ENCODE peak calls at places on chromosomes 13 and 19, in nine cellular contexts. L is heart right ventricle; S is uterus; Q is CD8-positive, alpha-beta memory T cell; Y is PC-3; C is stomach; G is body of pancreas; E is neural progenitor cell; N is ascending aorta. B is an unnamed sample.

GRCh38 chr19:313988-314815 is 23.0 kb upstream of the PLPP2 start:
- DNase-seq in L (no peak), S (peak; percentile 11), Q (no peak), Y (no peak), C (peak; percentile 13), G (no peak), E (no peak), N (no peak), B (no peak)

GRCh38 chr19:42111811-42112210 is 20.4 kb downstream of the POU2F2 start:
- DNase-seq in L (no peak), S (no peak), Q (no peak), Y (no peak), C (no peak), G (no peak), E (no peak), N (no peak), B (no peak)

GRCh38 chr19:30226464-30227070 is 145.6 kb upstream of the ZNF536 start:
- DNase-seq in L (no peak), S (no peak), Q (no peak), Y (no peak), C (no peak), G (no peak), E (peak; percentile 48), N (no peak), B (no peak)

GRCh38 chr13:75870397-75870801 is 234.3 kb downstream of the LMO7 start:
- DNase-seq in L (no peak), S (no peak), Q (peak; percentile 44), Y (peak; percentile 56), C (no peak), G (no peak), E (peak; percentile 37), N (no peak), B (no peak)

GRCh38 chr13:79989251-79989661 is 351.7 kb downstream of the SPRY2 start:
- DNase-seq in L (no peak), S (no peak), Q (no peak), Y (peak; percentile 89), C (no peak), G (no peak), E (no peak), N (no peak), B (no peak)

GRCh38 chr19:19321143-19321577 is 531 bp downstream of the MAU2 start:
- DNase-seq in L (no peak), S (no peak), Q (no peak), Y (peak; percentile 29), C (no peak), G (no peak), E (peak; percentile 71), N (no peak), B (no peak)

GRCh38 chr13:41008349-41008980 is 10.7 kb downstream of the ELF1 start:
- DNase-seq in L (no peak), S (no peak), Q (no peak), Y (peak; percentile 78), C (no peak), G (no peak), E (no peak), N (no peak), B (no peak)

GRCh38 chr19:1410136-1410786 is 2.9 kb downstream of the DAZAP1 start:
- DNase-seq in L (no peak), S (no peak), Q (no peak), Y (peak; percentile 18), C (no peak), G (peak; percentile 51), E (no peak), N (no peak), B (no peak)

GRCh38 chr13:24222756-24223155 is 62.2 kb downstream of the SPATA13 start:
- DNase-seq in L (no peak), S (no peak), Q (no peak), Y (no peak), C (no peak), G (peak; percentile 38), E (no peak), N (no peak), B (no peak)

GRCh38 chr19:18112989-18113478 is 15.5 kb downstream of the MAST3 start:
- DNase-seq in L (peak; percentile 88), S (peak; percentile 77), Q (peak; percentile 82), Y (peak; percentile 83), C (peak; percentile 87), G (peak; percentile 87), E (peak; percentile 92), N (peak; percentile 37), B (peak; percentile 63)

GRCh38 chr13:43054803-43055802 is 31.7 kb downstream of the DNAJC15 start:
- DNase-seq in L (peak; percentile 28), S (peak; percentile 46), Q (no peak), Y (peak; percentile 40), C (no peak), G (no peak), E (peak; percentile 86), N (no peak), B (peak; percentile 52)

GRCh38 chr19:1267441-1268391 is 1.4 kb upstream of the CIRBP start:
- DNase-seq in L (no peak), S (peak; percentile 65), Q (peak; percentile 75), Y (no peak), C (no peak), G (peak; percentile 33), E (peak; percentile 58), N (no peak), B (no peak)

GRCh38 chr19:37136118-37136517 is 36.4 kb downstream of the ZNF585A start:
- DNase-seq in L (no peak), S (no peak), Q (no peak), Y (no peak), C (no peak), G (no peak), E (no peak), N (no peak), B (no peak)
- H3K4me1 ChIP-seq in L (no peaks in the 10 kb centered on the region), S (no peaks in the 10 kb centered on the region), Q (no peaks in the 10 kb centered on the region), Y (no peaks in the 10 kb centered on the region), C (no peaks in the 10 kb centered on the region), G (no peaks in the 10 kb centered on the region), E (no peaks in the 10 kb centered on the region), N (no peaks in the 10 kb centered on the region), B (no peaks in the 10 kb centered on the region)

GRCh38 chr19:47221080-47221841 is 9.7 kb downstream of the BBC3 start:
- DNase-seq in L (no peak), S (no peak), Q (no peak), Y (no peak), C (no peak), G (no peak), E (no peak), N (no peak), B (no peak)
- H3K27ac ChIP-seq in L (no peak overlapping the region), S (no peak overlapping the region), Q (no peak overlapping the region), Y (no peak overlapping the region), C (no peak overlapping the region), G (no peak overlapping the region), E (no peak overlapping the region), N (no peak overlapping the region), B (no peak overlapping the region)

DNA sequence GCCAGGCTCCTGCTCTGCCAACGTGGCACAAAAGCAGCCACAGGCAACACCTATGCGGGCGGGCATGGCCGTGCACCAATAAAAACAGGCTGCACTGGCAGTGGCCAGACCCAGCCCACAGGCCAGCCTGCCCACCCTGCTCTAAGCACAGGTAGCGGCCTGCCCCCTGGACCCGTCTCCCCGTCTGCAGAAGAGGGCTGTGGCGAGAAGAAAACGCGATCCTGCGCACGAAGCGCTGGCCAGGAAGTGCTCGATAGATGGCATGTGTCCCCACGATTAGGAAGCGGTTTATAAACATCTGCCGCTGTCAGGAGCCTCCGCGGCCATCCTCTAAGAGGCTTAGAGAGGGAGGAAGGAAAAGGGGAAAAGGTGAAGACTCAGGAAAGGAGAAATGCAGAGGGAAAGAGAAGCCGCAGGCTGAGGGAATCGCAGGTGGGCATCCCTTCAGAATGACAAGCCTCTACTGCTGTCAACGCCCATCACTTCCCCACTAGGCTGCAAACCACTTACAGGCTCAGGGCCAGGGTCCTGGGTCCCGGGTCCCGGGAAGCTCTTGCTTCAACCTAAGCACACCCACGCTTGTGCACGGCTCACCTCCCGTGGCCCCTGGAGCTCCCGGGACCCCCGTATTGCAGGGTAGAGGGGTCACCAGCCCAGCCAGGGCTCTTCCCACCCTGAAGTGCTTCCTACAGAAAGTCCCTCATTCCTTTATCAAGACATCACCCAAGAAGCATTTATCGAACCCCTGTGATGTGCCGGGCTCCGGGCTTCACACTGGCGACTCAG is 10.5 kb downstream of the MLLT1 start:
- DNase-seq in L (no peak), S (no peak), Q (no peak), Y (no peak), C (no peak), G (no peak), E (no peak), N (no peak), B (no peak)
- H3K4me1 ChIP-seq in L (peaks cover 41% of the 10 kb centered on the region), S (peaks cover 20% of the 10 kb centered on the region), Q (no peaks in the 10 kb centered on the region), Y (peaks cover 44% of the 10 kb centered on the region), C (peaks cover 76% of the 10 kb centered on the region), G (peaks cover 45% of the 10 kb centered on the region), E (peaks cover 36% of the 10 kb centered on the region), N (peaks cover 27% of the 10 kb centered on the region), B (peaks cover 9% of the 10 kb centered on the region)

DNA sequence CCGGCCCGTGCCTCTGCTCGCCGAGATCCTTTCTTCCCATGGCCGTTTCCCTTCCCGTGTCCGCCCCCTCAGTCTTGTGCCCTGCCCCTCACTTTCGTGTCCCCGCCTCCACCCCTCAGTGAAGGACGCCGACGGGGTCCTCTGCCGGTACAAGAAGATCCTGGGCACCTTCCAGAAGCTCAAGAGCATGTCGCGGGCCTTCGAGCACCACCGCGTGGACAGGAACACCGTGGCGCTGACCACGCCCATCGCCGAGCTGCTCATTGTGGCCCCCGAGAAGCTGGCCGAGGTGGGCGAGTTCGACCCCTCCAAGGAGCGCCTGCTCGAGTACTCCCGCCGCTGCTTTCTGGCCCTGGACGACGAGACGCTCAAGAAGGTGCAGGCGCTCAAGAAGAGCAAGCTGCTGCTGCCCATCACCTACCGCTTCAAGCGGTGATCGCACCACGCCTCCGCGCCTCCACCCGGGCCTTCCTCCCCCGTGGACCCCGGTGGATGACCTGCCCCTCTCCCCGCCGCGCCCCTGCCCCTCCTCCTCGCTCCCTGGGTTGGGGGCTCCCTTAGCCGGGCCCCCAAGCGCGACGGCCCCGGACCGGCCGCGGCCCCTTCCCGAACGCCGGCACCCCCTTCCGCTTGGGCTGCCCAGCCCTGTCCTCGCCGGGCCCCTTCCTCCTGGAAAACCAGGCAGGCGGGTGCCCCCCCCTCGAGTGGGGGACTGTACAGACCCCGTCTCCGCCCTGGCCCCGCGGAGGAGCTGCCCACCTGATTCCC is 2.3 kb upstream of the U2AF2 start:
- DNase-seq in L (peak; percentile 45), S (no peak), Q (peak; percentile 65), Y (no peak), C (no peak), G (no peak), E (no peak), N (no peak), B (no peak)
- H3K27ac ChIP-seq in L (no peak overlapping the region), S (no peak overlapping the region), Q (no peak overlapping the region), Y (no peak overlapping the region), C (peak overlapping the region; percentile 94), G (no peak overlapping the region), E (no peak overlapping the region), N (peak overlapping the region; percentile 97), B (no peak overlapping the region)

GRCh38 chr19:48964205-48965032 is 690 bp upstream of the FTL start:
- DNase-seq in L (no peak), S (no peak), Q (no peak), Y (no peak), C (peak; percentile 56), G (no peak), E (peak; percentile 31), N (no peak), B (no peak)
- H3K4me1 ChIP-seq in L (peaks cover 63% of the 10 kb centered on the region), S (no peaks in the 10 kb centered on the region), Q (peaks cover 42% of the 10 kb centered on the region), Y (peaks cover 31% of the 10 kb centered on the region), C (peaks cover 71% of the 10 kb centered on the region), G (peaks cover 39% of the 10 kb centered on the region), E (peaks cover 25% of the 10 kb centered on the region), N (peaks cover 37% of the 10 kb centered on the region), B (peaks cover 48% of the 10 kb centered on the region)

B was measured in CD4-positive, alpha-beta memory T cell.